ENCODE peak calls at places on chromosome 19, in nine cellular contexts. One of them, this sample, is unnamed.

GRCh38 chr19:53328967-53329366 is 4.6 kb upstream of the ZNF845 start:
- DNase-seq in AG04450: no peak
- DNase-seq in A549: no peak
- DNase-seq in vagina: no peak
- DNase-seq in osteocyte: peak; percentile 72
- DNase-seq in RWPE1: no peak
- DNase-seq in mucosa of descending colon: no peak
- DNase-seq in activated CD8-positive, alpha-beta T cell treated with anti-CD3 and anti-CD28 coated beads for 36 hours: peak; percentile 42
- DNase-seq in transverse colon: peak; percentile 17
- DNase-seq in this sample: no peak

GRCh38 chr19:55173717-55174409 is 6.2 kb downstream of the SYT5 start:
- DNase-seq in AG04450: no peak
- DNase-seq in A549: peak; percentile 95
- DNase-seq in vagina: no peak
- DNase-seq in osteocyte: no peak
- DNase-seq in RWPE1: peak; percentile 89
- DNase-seq in mucosa of descending colon: peak; percentile 65
- DNase-seq in activated CD8-positive, alpha-beta T cell treated with anti-CD3 and anti-CD28 coated beads for 36 hours: peak; percentile 55
- DNase-seq in transverse colon: peak; percentile 61
- DNase-seq in this sample: peak; percentile 85

GRCh38 chr19:16285769-16286564 is 38.7 kb upstream of the KLF2 start:
- DNase-seq in AG04450: no peak
- DNase-seq in A549: no peak
- DNase-seq in vagina: no peak
- DNase-seq in osteocyte: no peak
- DNase-seq in RWPE1: no peak
- DNase-seq in mucosa of descending colon: no peak
- DNase-seq in activated CD8-positive, alpha-beta T cell treated with anti-CD3 and anti-CD28 coated beads for 36 hours: no peak
- DNase-seq in transverse colon: no peak
- DNase-seq in this sample: peak; percentile 21

GRCh38 chr19:16175954-16176353 is 2.6 kb upstream of the CIB3 start:
- DNase-seq in AG04450: no peak
- DNase-seq in A549: no peak
- DNase-seq in vagina: no peak
- DNase-seq in osteocyte: no peak
- DNase-seq in RWPE1: no peak
- DNase-seq in mucosa of descending colon: no peak
- DNase-seq in activated CD8-positive, alpha-beta T cell treated with anti-CD3 and anti-CD28 coated beads for 36 hours: no peak
- DNase-seq in transverse colon: no peak
- DNase-seq in this sample: no peak

GRCh38 chr19:33063356-33064116 is 1.2 kb downstream of the RHPN2 start:
- DNase-seq in AG04450: no peak
- DNase-seq in A549: no peak
- DNase-seq in vagina: no peak
- DNase-seq in osteocyte: no peak
- DNase-seq in RWPE1: peak; percentile 20
- DNase-seq in mucosa of descending colon: peak; percentile 63
- DNase-seq in activated CD8-positive, alpha-beta T cell treated with anti-CD3 and anti-CD28 coated beads for 36 hours: no peak
- DNase-seq in transverse colon: peak; percentile 78
- DNase-seq in this sample: peak; percentile 22

GRCh38 chr19:39928357-39928725 is 6.1 kb downstream of the FCGBP start:
- DNase-seq in AG04450: no peak
- DNase-seq in A549: no peak
- DNase-seq in vagina: no peak
- DNase-seq in osteocyte: no peak
- DNase-seq in RWPE1: no peak
- DNase-seq in mucosa of descending colon: no peak
- DNase-seq in activated CD8-positive, alpha-beta T cell treated with anti-CD3 and anti-CD28 coated beads for 36 hours: no peak
- DNase-seq in transverse colon: no peak
- DNase-seq in this sample: no peak

GRCh38 chr19:722553-723101 is 13.9 kb downstream of the PALM start:
- DNase-seq in AG04450: no peak
- DNase-seq in A549: no peak
- DNase-seq in vagina: no peak
- DNase-seq in osteocyte: no peak
- DNase-seq in RWPE1: no peak
- DNase-seq in mucosa of descending colon: no peak
- DNase-seq in activated CD8-positive, alpha-beta T cell treated with anti-CD3 and anti-CD28 coated beads for 36 hours: no peak
- DNase-seq in transverse colon: no peak
- DNase-seq in this sample: no peak

GRCh38 chr19:11699931-11700794 is 38.6 kb downstream of the ZNF823 start:
- DNase-seq in AG04450: peak; percentile 2
- DNase-seq in A549: no peak
- DNase-seq in vagina: no peak
- DNase-seq in osteocyte: no peak
- DNase-seq in RWPE1: peak; percentile 34
- DNase-seq in mucosa of descending colon: no peak
- DNase-seq in activated CD8-positive, alpha-beta T cell treated with anti-CD3 and anti-CD28 coated beads for 36 hours: peak; percentile 15
- DNase-seq in transverse colon: no peak
- DNase-seq in this sample: no peak

GRCh38 chr19:47081095-47081494 is 32.5 kb downstream of the ZC3H4 start:
- DNase-seq in AG04450: no peak
- DNase-seq in A549: no peak
- DNase-seq in vagina: no peak
- DNase-seq in osteocyte: no peak
- DNase-seq in RWPE1: no peak
- DNase-seq in mucosa of descending colon: no peak
- DNase-seq in activated CD8-positive, alpha-beta T cell treated with anti-CD3 and anti-CD28 coated beads for 36 hours: no peak
- DNase-seq in transverse colon: no peak
- DNase-seq in this sample: no peak

GRCh38 chr19:45451181-45451849 is 16.5 kb upstream of the FOSB start:
- DNase-seq in AG04450: no peak
- DNase-seq in A549: no peak
- DNase-seq in vagina: no peak
- DNase-seq in osteocyte: no peak
- DNase-seq in RWPE1: no peak
- DNase-seq in mucosa of descending colon: no peak
- DNase-seq in activated CD8-positive, alpha-beta T cell treated with anti-CD3 and anti-CD28 coated beads for 36 hours: peak; percentile 60
- DNase-seq in transverse colon: peak; percentile 54
- DNase-seq in this sample: no peak

GRCh38 chr19:27679905-27680304 is 1533.0 kb downstream of the UQCRFS1 start:
- DNase-seq in AG04450: no peak
- DNase-seq in A549: no peak
- DNase-seq in vagina: peak; percentile 67
- DNase-seq in osteocyte: no peak
- DNase-seq in RWPE1: no peak
- DNase-seq in mucosa of descending colon: no peak
- DNase-seq in activated CD8-positive, alpha-beta T cell treated with anti-CD3 and anti-CD28 coated beads for 36 hours: no peak
- DNase-seq in transverse colon: no peak
- DNase-seq in this sample: no peak

GRCh38 chr19:1304197-1304924 is 18.7 kb downstream of the EFNA2 start:
- DNase-seq in AG04450: no peak
- DNase-seq in A549: no peak
- DNase-seq in vagina: no peak
- DNase-seq in osteocyte: no peak
- DNase-seq in RWPE1: no peak
- DNase-seq in mucosa of descending colon: peak; percentile 75
- DNase-seq in activated CD8-positive, alpha-beta T cell treated with anti-CD3 and anti-CD28 coated beads for 36 hours: no peak
- DNase-seq in transverse colon: peak; percentile 71
- DNase-seq in this sample: no peak

GRCh38 chr19:29014857-29015436 is 198.0 kb downstream of the UQCRFS1 start:
- DNase-seq in AG04450: no peak
- DNase-seq in A549: no peak
- DNase-seq in vagina: no peak
- DNase-seq in osteocyte: no peak
- DNase-seq in RWPE1: no peak
- DNase-seq in mucosa of descending colon: no peak
- DNase-seq in activated CD8-positive, alpha-beta T cell treated with anti-CD3 and anti-CD28 coated beads for 36 hours: no peak
- DNase-seq in transverse colon: no peak
- DNase-seq in this sample: no peak
- TF ChIP-seq CTCF in AG04450: no peak
- TF ChIP-seq CTCF in A549: no peak
- TF ChIP-seq CTCF in vagina: no peak
- TF ChIP-seq CTCF in osteocyte: no peak
- TF ChIP-seq CTCF in RWPE1: no peak
- TF ChIP-seq CTCF in mucosa of descending colon: no peak
- TF ChIP-seq CTCF in activated CD8-positive, alpha-beta T cell treated with anti-CD3 and anti-CD28 coated beads for 36 hours: no peak
- TF ChIP-seq CTCF in transverse colon: no peak
- TF ChIP-seq CTCF in this sample: no peak

GRCh38 chr19:18484992-18485391 is 36.9 kb downstream of the ELL start:
- DNase-seq in AG04450: no peak
- DNase-seq in A549: no peak
- DNase-seq in vagina: no peak
- DNase-seq in osteocyte: no peak
- DNase-seq in RWPE1: no peak
- DNase-seq in mucosa of descending colon: no peak
- DNase-seq in activated CD8-positive, alpha-beta T cell treated with anti-CD3 and anti-CD28 coated beads for 36 hours: no peak
- DNase-seq in transverse colon: no peak
- DNase-seq in this sample: no peak
- TF ChIP-seq CTCF in AG04450: no peak
- TF ChIP-seq CTCF in A549: no peak
- TF ChIP-seq CTCF in vagina: no peak
- TF ChIP-seq CTCF in osteocyte: no peak
- TF ChIP-seq CTCF in RWPE1: no peak
- TF ChIP-seq CTCF in mucosa of descending colon: no peak
- TF ChIP-seq CTCF in activated CD8-positive, alpha-beta T cell treated with anti-CD3 and anti-CD28 coated beads for 36 hours: no peak
- TF ChIP-seq CTCF in transverse colon: no peak
- TF ChIP-seq CTCF in this sample: no peak

DNA sequence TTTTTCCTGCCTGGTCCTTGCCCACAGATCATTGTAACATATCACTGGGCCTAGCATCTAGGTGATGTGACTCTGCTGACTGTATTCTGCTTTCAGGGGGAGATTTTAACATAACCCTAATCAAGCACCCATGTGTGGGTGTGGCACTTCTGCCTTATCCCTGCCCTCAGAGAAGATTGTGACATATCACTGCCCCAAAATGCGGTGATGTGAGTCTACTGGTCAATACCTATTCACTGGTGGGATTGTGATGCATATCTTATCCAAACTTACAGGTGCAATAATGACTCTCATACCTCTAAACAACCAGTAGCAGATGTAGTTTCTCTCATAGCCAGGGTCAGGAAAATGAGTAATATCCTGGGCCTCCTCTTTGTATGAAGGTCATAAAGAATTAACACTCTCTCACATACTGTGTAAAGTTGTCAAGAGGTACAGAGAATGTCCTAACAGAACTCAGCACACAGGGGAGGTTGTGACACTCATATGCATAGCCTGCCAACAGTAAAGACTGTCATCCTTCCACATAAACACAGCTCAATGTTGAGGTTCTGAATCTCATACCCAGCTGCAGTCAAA is 12.1 kb upstream of the ZNF681 start:
- DNase-seq in AG04450: no peak
- DNase-seq in A549: no peak
- DNase-seq in vagina: no peak
- DNase-seq in osteocyte: no peak
- DNase-seq in RWPE1: no peak
- DNase-seq in mucosa of descending colon: no peak
- DNase-seq in activated CD8-positive, alpha-beta T cell treated with anti-CD3 and anti-CD28 coated beads for 36 hours: no peak
- DNase-seq in transverse colon: no peak
- DNase-seq in this sample: no peak
- TF ChIP-seq CTCF in AG04450: no peak
- TF ChIP-seq CTCF in A549: no peak
- TF ChIP-seq CTCF in vagina: no peak
- TF ChIP-seq CTCF in osteocyte: no peak
- TF ChIP-seq CTCF in RWPE1: no peak
- TF ChIP-seq CTCF in mucosa of descending colon: no peak
- TF ChIP-seq CTCF in activated CD8-positive, alpha-beta T cell treated with anti-CD3 and anti-CD28 coated beads for 36 hours: no peak
- TF ChIP-seq CTCF in transverse colon: no peak
- TF ChIP-seq CTCF in this sample: no peak

DNA sequence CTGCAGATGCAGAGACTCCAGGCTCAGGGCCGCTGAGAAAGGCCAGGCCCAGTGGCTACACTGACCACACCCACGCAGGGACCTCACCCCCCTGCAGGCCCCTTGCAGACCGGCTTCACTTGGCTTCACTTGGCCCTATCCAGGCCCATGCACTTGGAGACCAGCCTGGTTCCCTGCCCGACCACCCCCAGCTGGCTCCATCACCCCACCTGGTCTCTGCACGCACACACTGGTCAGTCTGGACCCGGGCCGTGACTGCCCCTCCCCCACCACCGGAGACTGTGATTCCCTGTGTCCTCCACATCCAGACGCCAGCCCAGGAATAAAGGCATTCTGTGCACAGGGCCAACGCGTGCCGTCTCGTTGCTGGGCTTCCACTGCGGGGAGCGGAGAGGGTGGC is 4.9 kb upstream of the EBI3 start:
- DNase-seq in AG04450: no peak
- DNase-seq in A549: no peak
- DNase-seq in vagina: no peak
- DNase-seq in osteocyte: no peak
- DNase-seq in RWPE1: no peak
- DNase-seq in mucosa of descending colon: no peak
- DNase-seq in activated CD8-positive, alpha-beta T cell treated with anti-CD3 and anti-CD28 coated beads for 36 hours: no peak
- DNase-seq in transverse colon: no peak
- DNase-seq in this sample: peak; percentile 33
- TF ChIP-seq CTCF in AG04450: no peak
- TF ChIP-seq CTCF in A549: no peak
- TF ChIP-seq CTCF in vagina: no peak
- TF ChIP-seq CTCF in osteocyte: no peak
- TF ChIP-seq CTCF in RWPE1: no peak
- TF ChIP-seq CTCF in mucosa of descending colon: no peak
- TF ChIP-seq CTCF in activated CD8-positive, alpha-beta T cell treated with anti-CD3 and anti-CD28 coated beads for 36 hours: no peak
- TF ChIP-seq CTCF in transverse colon: no peak
- TF ChIP-seq CTCF in this sample: no peak